ENCODE peak calls at places on chromosomes 5 and 9, in six cellular contexts. One of them, this sample, is unnamed.

GRCh38 chr5:40630166-40630565 is 49.5 kb upstream of the PTGER4 start:
- DNase-seq in astrocyte of the spinal cord: no peak
- DNase-seq in retinal pigment epithelial cell: no peak
- DNase-seq in coronary artery: no peak
- DNase-seq in thyroid gland: no peak
- DNase-seq in endodermal cell: no peak
- DNase-seq in this sample: no peak

GRCh38 chr5:130222638-130223037 is 318.4 kb downstream of the CHSY3 start:
- DNase-seq in astrocyte of the spinal cord: peak; percentile 83
- DNase-seq in retinal pigment epithelial cell: peak; percentile 73
- DNase-seq in coronary artery: no peak
- DNase-seq in thyroid gland: no peak
- DNase-seq in endodermal cell: no peak
- DNase-seq in this sample: peak; percentile 51

GRCh38 chr5:111914957-111915356 is 158.0 kb upstream of the NREP start:
- DNase-seq in astrocyte of the spinal cord: no peak
- DNase-seq in retinal pigment epithelial cell: no peak
- DNase-seq in coronary artery: no peak
- DNase-seq in thyroid gland: no peak
- DNase-seq in endodermal cell: no peak
- DNase-seq in this sample: no peak

GRCh38 chr9:107945493-107945892 is 455.9 kb upstream of the KLF4 start:
- DNase-seq in astrocyte of the spinal cord: no peak
- DNase-seq in retinal pigment epithelial cell: no peak
- DNase-seq in coronary artery: no peak
- DNase-seq in thyroid gland: no peak
- DNase-seq in endodermal cell: no peak
- DNase-seq in this sample: no peak

GRCh38 chr9:97293207-97293721 is 14.2 kb upstream of the CCDC180 start:
- DNase-seq in astrocyte of the spinal cord: peak; percentile 42
- DNase-seq in retinal pigment epithelial cell: no peak
- DNase-seq in coronary artery: no peak
- DNase-seq in thyroid gland: peak; percentile 41
- DNase-seq in endodermal cell: peak; percentile 65
- DNase-seq in this sample: peak; percentile 48

GRCh38 chr5:135729582-135729879 is 104.9 kb upstream of the SLC25A48 start:
- DNase-seq in astrocyte of the spinal cord: no peak
- DNase-seq in retinal pigment epithelial cell: no peak
- DNase-seq in coronary artery: no peak
- DNase-seq in thyroid gland: no peak
- DNase-seq in endodermal cell: no peak
- DNase-seq in this sample: no peak

GRCh38 chr5:8226148-8226547 is 357.2 kb downstream of the MTRR start:
- DNase-seq in astrocyte of the spinal cord: no peak
- DNase-seq in retinal pigment epithelial cell: no peak
- DNase-seq in coronary artery: no peak
- DNase-seq in thyroid gland: no peak
- DNase-seq in endodermal cell: no peak
- DNase-seq in this sample: no peak

GRCh38 chr9:124473310-124473709 is 23.1 kb downstream of the ADGRD2 start:
- DNase-seq in astrocyte of the spinal cord: no peak
- DNase-seq in retinal pigment epithelial cell: peak; percentile 7
- DNase-seq in coronary artery: no peak
- DNase-seq in thyroid gland: no peak
- DNase-seq in endodermal cell: no peak
- DNase-seq in this sample: no peak

GRCh38 chr9:33814816-33815215 is 2.1 kb upstream of the UBE2R2 start:
- DNase-seq in astrocyte of the spinal cord: no peak
- DNase-seq in retinal pigment epithelial cell: no peak
- DNase-seq in coronary artery: no peak
- DNase-seq in thyroid gland: no peak
- DNase-seq in endodermal cell: no peak
- DNase-seq in this sample: peak; percentile 27

GRCh38 chr5:172383231-172383802 is 71.0 kb downstream of the SH3PXD2B start:
- DNase-seq in astrocyte of the spinal cord: peak; percentile 76
- DNase-seq in retinal pigment epithelial cell: no peak
- DNase-seq in coronary artery: no peak
- DNase-seq in thyroid gland: no peak
- DNase-seq in endodermal cell: no peak
- DNase-seq in this sample: peak; percentile 40

GRCh38 chr9:119289740-119290139 is 79.5 kb downstream of the BRINP1 start:
- DNase-seq in astrocyte of the spinal cord: peak; percentile 54
- DNase-seq in retinal pigment epithelial cell: no peak
- DNase-seq in coronary artery: no peak
- DNase-seq in thyroid gland: peak; percentile 68
- DNase-seq in endodermal cell: peak; percentile 80
- DNase-seq in this sample: peak; percentile 17

GRCh38 chr5:132787076-132787475 is 10.0 kb upstream of the SEPTIN8 start:
- DNase-seq in astrocyte of the spinal cord: peak; percentile 70
- DNase-seq in retinal pigment epithelial cell: no peak
- DNase-seq in coronary artery: no peak
- DNase-seq in thyroid gland: no peak
- DNase-seq in endodermal cell: no peak
- DNase-seq in this sample: peak; percentile 56

GRCh38 chr5:19676895-19677294 is 311.1 kb downstream of the CDH18 start:
- DNase-seq in astrocyte of the spinal cord: peak; percentile 25
- DNase-seq in retinal pigment epithelial cell: no peak
- DNase-seq in coronary artery: no peak
- DNase-seq in thyroid gland: no peak
- DNase-seq in endodermal cell: no peak
- DNase-seq in this sample: no peak

GRCh38 chr5:33275921-33276705 is 164.7 kb upstream of the TARS1 start:
- DNase-seq in astrocyte of the spinal cord: peak; percentile 75
- DNase-seq in retinal pigment epithelial cell: peak; percentile 62
- DNase-seq in coronary artery: no peak
- DNase-seq in thyroid gland: no peak
- DNase-seq in endodermal cell: no peak
- DNase-seq in this sample: no peak

GRCh38 chr9:98867109-98867433 is 59.6 kb downstream of the GALNT12 start:
- DNase-seq in astrocyte of the spinal cord: no peak
- DNase-seq in retinal pigment epithelial cell: no peak
- DNase-seq in coronary artery: no peak
- DNase-seq in thyroid gland: no peak
- DNase-seq in endodermal cell: no peak
- DNase-seq in this sample: no peak

GRCh38 chr9:98142925-98143481 is 24.0 kb upstream of the TRIM14 start:
- DNase-seq in astrocyte of the spinal cord: no peak
- DNase-seq in retinal pigment epithelial cell: no peak
- DNase-seq in coronary artery: no peak
- DNase-seq in thyroid gland: no peak
- DNase-seq in endodermal cell: no peak
- DNase-seq in this sample: no peak

GRCh38 chr9:2093920-2094597 is 78.9 kb downstream of the SMARCA2 start:
- DNase-seq in astrocyte of the spinal cord: peak; percentile 44
- DNase-seq in retinal pigment epithelial cell: peak; percentile 54
- DNase-seq in coronary artery: no peak
- DNase-seq in thyroid gland: peak; percentile 83
- DNase-seq in endodermal cell: peak; percentile 76
- DNase-seq in this sample: peak; percentile 61

GRCh38 chr9:111038336-111039202 is at the start of gene LPAR1:
- DNase-seq in astrocyte of the spinal cord: peak; percentile 78
- DNase-seq in retinal pigment epithelial cell: no peak
- DNase-seq in coronary artery: peak; percentile 79
- DNase-seq in thyroid gland: peak; percentile 73
- DNase-seq in endodermal cell: peak; percentile 88
- DNase-seq in this sample: peak; percentile 62

GRCh38 chr5:171667341-171668096 is 118.1 kb upstream of the SMIM23 start:
- DNase-seq in astrocyte of the spinal cord: peak; percentile 90
- DNase-seq in retinal pigment epithelial cell: peak; percentile 84
- DNase-seq in coronary artery: no peak
- DNase-seq in thyroid gland: no peak
- DNase-seq in endodermal cell: peak; percentile 94
- DNase-seq in this sample: peak; percentile 79

GRCh38 chr5:130323804-130324454 is 419.7 kb downstream of the CHSY3 start:
- DNase-seq in astrocyte of the spinal cord: peak; percentile 25
- DNase-seq in retinal pigment epithelial cell: no peak
- DNase-seq in coronary artery: no peak
- DNase-seq in thyroid gland: no peak
- DNase-seq in endodermal cell: no peak
- DNase-seq in this sample: peak; percentile 70

GRCh38 chr5:149936700-149937091 is 7.9 kb downstream of the PDE6A start:
- DNase-seq in astrocyte of the spinal cord: peak; percentile 26
- DNase-seq in retinal pigment epithelial cell: no peak
- DNase-seq in coronary artery: no peak
- DNase-seq in thyroid gland: no peak
- DNase-seq in endodermal cell: no peak
- DNase-seq in this sample: peak; percentile 51

GRCh38 chr9:121820286-121821005 is 169.0 kb downstream of the DAB2IP start:
- DNase-seq in astrocyte of the spinal cord: no peak
- DNase-seq in retinal pigment epithelial cell: no peak
- DNase-seq in coronary artery: peak; percentile 55
- DNase-seq in thyroid gland: peak; percentile 21
- DNase-seq in endodermal cell: peak; percentile 67
- DNase-seq in this sample: no peak

GRCh38 chr9:70832487-70832886 is 288.9 kb downstream of the TRPM3 start:
- DNase-seq in astrocyte of the spinal cord: no peak
- DNase-seq in retinal pigment epithelial cell: peak; percentile 34
- DNase-seq in coronary artery: no peak
- DNase-seq in thyroid gland: no peak
- DNase-seq in endodermal cell: no peak
- DNase-seq in this sample: peak; percentile 3

GRCh38 chr5:82538339-82539034 is 260.3 kb upstream of the RPS23 start:
- DNase-seq in astrocyte of the spinal cord: peak; percentile 38
- DNase-seq in retinal pigment epithelial cell: no peak
- DNase-seq in coronary artery: no peak
- DNase-seq in thyroid gland: no peak
- DNase-seq in endodermal cell: no peak
- DNase-seq in this sample: peak; percentile 25

DNA sequence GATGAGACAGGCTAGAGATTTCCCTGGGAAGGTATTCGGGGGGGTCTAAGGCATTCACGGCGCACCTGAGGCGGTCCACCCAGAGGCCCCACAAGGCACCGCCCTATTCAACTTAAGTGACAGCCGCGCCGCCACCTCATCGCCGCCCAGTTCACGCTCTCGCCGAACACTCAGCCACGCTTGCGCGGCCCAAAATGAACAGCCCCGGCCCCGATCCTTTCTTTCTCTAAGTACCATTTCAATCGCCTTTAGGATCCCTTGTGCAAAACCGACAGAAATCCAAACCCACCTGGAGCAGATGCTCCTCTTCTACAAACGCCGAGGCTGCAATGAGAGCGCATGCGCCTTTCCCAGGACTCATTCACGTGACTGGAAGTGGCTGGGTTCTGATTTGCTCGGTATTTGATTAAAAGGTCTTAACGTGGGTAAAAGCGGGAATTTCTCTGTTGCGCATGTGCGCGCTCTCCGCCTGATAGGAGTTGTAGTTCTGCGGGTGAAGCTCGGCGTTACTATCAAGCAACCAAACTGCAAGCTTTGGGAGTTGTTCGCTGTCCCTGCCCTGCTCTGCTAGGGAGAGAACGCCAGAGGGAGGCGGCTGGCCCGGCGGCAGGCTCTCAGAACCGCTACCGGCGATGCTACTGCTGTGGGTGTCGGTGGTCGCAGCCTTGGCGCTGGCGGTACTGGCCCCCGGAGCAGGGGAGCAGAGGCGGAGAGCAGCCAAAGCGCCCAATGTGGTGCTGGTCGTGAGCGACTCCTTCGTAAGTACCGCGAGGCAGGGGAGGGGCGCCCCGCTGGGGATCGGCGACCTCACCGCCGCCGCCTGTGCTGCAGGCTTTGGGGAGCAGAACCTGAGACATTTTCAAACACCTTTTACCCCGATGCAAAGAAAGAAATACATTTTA is at the start of the genes ARSK and SKIC3:
- DNase-seq in astrocyte of the spinal cord: peak; percentile 99
- DNase-seq in retinal pigment epithelial cell: peak; percentile 99
- DNase-seq in coronary artery: peak; percentile 94
- DNase-seq in thyroid gland: peak; percentile 96
- DNase-seq in endodermal cell: peak; percentile 97
- DNase-seq in this sample: peak; percentile 100
- H3K4me3 ChIP-seq in astrocyte of the spinal cord: peak within 1 kb of the TSS; percentile 84
- H3K4me3 ChIP-seq in retinal pigment epithelial cell: peak within 1 kb of the TSS; percentile 87
- H3K4me3 ChIP-seq in coronary artery: peak within 1 kb of the TSS; percentile 91
- H3K4me3 ChIP-seq in thyroid gland: peak within 1 kb of the TSS; percentile 64
- H3K4me3 ChIP-seq in endodermal cell: peak within 1 kb of the TSS; percentile 99
- H3K4me3 ChIP-seq in this sample: peak within 1 kb of the TSS; percentile 87

GRCh38 chr9:137222190-137223077 is at the start of gene RNF208:
- DNase-seq in astrocyte of the spinal cord: no peak
- DNase-seq in retinal pigment epithelial cell: no peak
- DNase-seq in coronary artery: no peak
- DNase-seq in thyroid gland: peak; percentile 44
- DNase-seq in endodermal cell: peak; percentile 82
- DNase-seq in this sample: no peak
- H3K4me3 ChIP-seq in astrocyte of the spinal cord: peak within 1 kb of the TSS; percentile 64
- H3K4me3 ChIP-seq in retinal pigment epithelial cell: peak within 1 kb of the TSS; percentile 77
- H3K4me3 ChIP-seq in coronary artery: peak within 1 kb of the TSS; percentile 87
- H3K4me3 ChIP-seq in thyroid gland: peak within 1 kb of the TSS; percentile 78
- H3K4me3 ChIP-seq in endodermal cell: peak within 1 kb of the TSS; percentile 89
- H3K4me3 ChIP-seq in this sample: peak within 1 kb of the TSS; percentile 48

DNA sequence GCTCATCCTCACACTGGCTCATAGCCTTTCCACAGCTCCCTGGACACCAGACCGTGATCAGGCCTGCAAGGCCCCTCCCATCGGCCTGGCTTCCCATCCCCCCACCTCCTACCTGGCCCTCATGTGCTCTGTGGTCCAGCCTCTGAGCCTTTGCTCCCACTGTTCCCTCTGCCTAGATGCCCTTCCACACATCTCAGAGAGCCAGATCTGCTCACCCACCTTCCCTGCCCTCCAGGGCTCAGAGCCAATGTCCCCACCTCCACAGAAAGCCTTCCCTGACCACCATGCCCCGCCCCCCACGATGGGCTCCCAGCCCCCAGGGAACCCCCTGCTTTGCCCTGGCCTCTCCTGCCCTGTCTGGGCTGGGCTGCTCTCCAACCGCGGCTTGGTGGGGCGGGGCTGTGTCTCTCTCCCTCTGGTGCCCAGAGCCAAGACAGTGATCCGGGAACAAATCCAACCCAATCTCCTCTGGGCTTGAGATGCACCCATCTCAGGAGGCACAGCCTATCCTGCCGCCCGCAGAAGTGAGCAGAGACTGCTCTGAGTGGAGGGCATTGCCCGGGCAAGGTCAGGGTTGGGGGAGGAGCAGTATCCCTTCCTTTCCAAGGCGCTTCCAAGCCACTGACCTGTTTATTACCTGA is 1.6 kb downstream of the NINJ1 start:
- DNase-seq in astrocyte of the spinal cord: peak; percentile 35
- DNase-seq in retinal pigment epithelial cell: no peak
- DNase-seq in coronary artery: no peak
- DNase-seq in thyroid gland: peak; percentile 95
- DNase-seq in endodermal cell: peak; percentile 57
- DNase-seq in this sample: peak; percentile 73
- H3K4me3 ChIP-seq in astrocyte of the spinal cord: peak overlapping the region; percentile 69
- H3K4me3 ChIP-seq in retinal pigment epithelial cell: peak overlapping the region; percentile 65
- H3K4me3 ChIP-seq in coronary artery: peak overlapping the region; percentile 83
- H3K4me3 ChIP-seq in thyroid gland: peak overlapping the region; percentile 88
- H3K4me3 ChIP-seq in endodermal cell: peak overlapping the region; percentile 82
- H3K4me3 ChIP-seq in this sample: no peak overlapping the region

DNA sequence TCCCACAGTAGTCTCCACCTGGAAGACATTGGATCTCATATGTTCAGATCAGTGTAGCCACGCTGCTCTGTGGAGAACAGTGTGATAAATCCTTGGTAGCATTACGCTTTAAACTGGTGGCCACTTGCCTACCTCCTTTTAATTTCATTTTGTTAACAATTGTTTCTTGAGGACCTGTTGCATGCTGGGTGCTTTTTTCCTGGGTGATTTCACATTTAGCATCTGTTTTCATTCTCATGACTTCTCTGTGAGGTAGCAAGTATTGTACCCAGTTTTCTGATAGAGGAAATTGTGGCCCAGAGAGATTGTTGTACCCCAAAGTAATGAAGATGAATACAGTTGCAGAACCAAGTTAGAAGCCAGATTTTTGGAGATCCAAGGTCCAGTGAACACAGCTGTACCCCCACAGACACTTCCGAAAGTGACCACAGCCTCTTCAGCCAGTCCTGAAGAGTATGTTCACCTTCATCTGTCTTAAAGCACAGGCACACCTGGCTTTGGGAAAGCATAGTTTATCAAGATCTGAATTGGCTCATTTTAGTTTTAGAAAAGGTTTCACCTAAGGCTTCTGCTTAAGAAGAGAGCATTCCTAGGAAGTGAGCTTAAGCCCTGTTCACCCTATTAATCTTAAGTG is 75.2 kb downstream of the F2RL2 start:
- DNase-seq in astrocyte of the spinal cord: no peak
- DNase-seq in retinal pigment epithelial cell: no peak
- DNase-seq in coronary artery: no peak
- DNase-seq in thyroid gland: no peak
- DNase-seq in endodermal cell: no peak
- DNase-seq in this sample: no peak
- H3K4me3 ChIP-seq in astrocyte of the spinal cord: no peak overlapping the region
- H3K4me3 ChIP-seq in retinal pigment epithelial cell: no peak overlapping the region
- H3K4me3 ChIP-seq in coronary artery: no peak overlapping the region
- H3K4me3 ChIP-seq in thyroid gland: no peak overlapping the region
- H3K4me3 ChIP-seq in endodermal cell: no peak overlapping the region
- H3K4me3 ChIP-seq in this sample: no peak overlapping the region